ENCODE peak calls at places on chromosome 20, in six cellular contexts. R is RCC 7860; C is activated gamma-delta T cell treated with anti-CD3 and anti-CD28 coated beads, Interleukin-2, amount 50 U/mL, for 16 hours; U is HFF-Myc; H is T47D; D is Daoy. L is an unnamed sample.

GRCh38 chr20:57611605-57612311 is 8.5 kb downstream of the ZBP1 start:
- DNase-seq in R (no peak), C (no peak), U (no peak), H (no peak), D (no peak), L (no peak)

GRCh38 chr20:2146080-2146867 is 44.6 kb downstream of the STK35 start:
- DNase-seq in R (no peak), C (no peak), U (no peak), H (no peak), D (no peak), L (no peak)

GRCh38 chr20:33301192-33301930 is 18.3 kb downstream of the BPIFB1 start:
- DNase-seq in R (no peak), C (no peak), U (no peak), H (no peak), D (peak; percentile 18), L (no peak)

GRCh38 chr20:3163099-3164042 is 3.7 kb upstream of the FASTKD5 start:
- DNase-seq in R (no peak), C (no peak), U (no peak), H (no peak), D (no peak), L (no peak)

GRCh38 chr20:63087872-63088680 is 81.3 kb upstream of the BHLHE23 start:
- DNase-seq in R (no peak), C (no peak), U (no peak), H (no peak), D (no peak), L (no peak)

GRCh38 chr20:7667194-7667593 is 273.1 kb downstream of the HAO1 start:
- DNase-seq in R (no peak), C (no peak), U (no peak), H (no peak), D (no peak), L (no peak)

GRCh38 chr20:57582432-57583288 is 21.8 kb downstream of the PCK1 start:
- DNase-seq in R (no peak), C (no peak), U (no peak), H (no peak), D (peak; percentile 34), L (no peak)

GRCh38 chr20:14418441-14418840 is 81.0 kb upstream of the FLRT3 start:
- DNase-seq in R (no peak), C (no peak), U (no peak), H (no peak), D (no peak), L (no peak)

GRCh38 chr20:6866741-6867140 is 99.3 kb downstream of the BMP2 start:
- DNase-seq in R (peak; percentile 8), C (no peak), U (peak; percentile 32), H (no peak), D (no peak), L (no peak)

GRCh38 chr20:46801003-46801702 is 91.7 kb downstream of the SLC2A10 start:
- DNase-seq in R (no peak), C (no peak), U (no peak), H (no peak), D (no peak), L (no peak)

GRCh38 chr20:1707588-1708449 is 50.2 kb upstream of the SIRPG start:
- DNase-seq in R (no peak), C (no peak), U (no peak), H (no peak), D (no peak), L (no peak)

GRCh38 chr20:38751360-38751976 is 3.2 kb downstream of the ACTR5 start:
- DNase-seq in R (peak; percentile 26), C (no peak), U (no peak), H (peak; percentile 55), D (peak; percentile 9), L (no peak)

GRCh38 chr20:46699651-46700359 is 9.6 kb upstream of the SLC2A10 start:
- DNase-seq in R (no peak), C (no peak), U (no peak), H (no peak), D (peak; percentile 48), L (no peak)

GRCh38 chr20:10729785-10730184 is 56.0 kb upstream of the JAG1 start:
- DNase-seq in R (no peak), C (no peak), U (no peak), H (no peak), D (no peak), L (no peak)

GRCh38 chr20:39310363-39311037 is 348.4 kb downstream of the DHX35 start:
- DNase-seq in R (no peak), C (no peak), U (no peak), H (no peak), D (no peak), L (no peak)

GRCh38 chr20:59018817-59019216 is 412 bp upstream of the TUBB1 start:
- DNase-seq in R (no peak), C (no peak), U (no peak), H (no peak), D (no peak), L (no peak)

GRCh38 chr20:17189976-17190710 is 36.7 kb upstream of the PCSK2 start:
- DNase-seq in R (no peak), C (no peak), U (no peak), H (no peak), D (no peak), L (no peak)

GRCh38 chr20:63236116-63236837 is 572 bp downstream of the BIRC7 start:
- DNase-seq in R (no peak), C (no peak), U (no peak), H (no peak), D (no peak), L (no peak)

GRCh38 chr20:6265204-6265904 is 142.5 kb upstream of the FERMT1 start:
- DNase-seq in R (peak; percentile 44), C (no peak), U (peak; percentile 36), H (no peak), D (peak; percentile 27), L (no peak)

GRCh38 chr20:40536866-40537265 is 152.2 kb downstream of the MAFB start:
- DNase-seq in R (no peak), C (no peak), U (no peak), H (no peak), D (peak; percentile 10), L (no peak)

GRCh38 chr20:58705525-58705924 is 12.9 kb downstream of the NPEPL1 start:
- DNase-seq in R (no peak), C (no peak), U (no peak), H (no peak), D (no peak), L (no peak)

GRCh38 chr20:36135821-36136220 is 18.7 kb upstream of the EPB41L1 start:
- DNase-seq in R (no peak), C (no peak), U (no peak), H (no peak), D (no peak), L (no peak)

GRCh38 chr20:43571310-43571709 is 12.5 kb downstream of the SGK2 start:
- DNase-seq in R (no peak), C (no peak), U (no peak), H (no peak), D (no peak), L (no peak)

GRCh38 chr20:18663932-18664331 is 76.1 kb downstream of the DTD1 start:
- DNase-seq in R (no peak), C (no peak), U (no peak), H (no peak), D (no peak), L (no peak)

GRCh38 chr20:51680067-51680749 is 88.0 kb downstream of the ATP9A start:
- DNase-seq in R (no peak), C (no peak), U (no peak), H (no peak), D (no peak), L (no peak)

GRCh38 chr20:48164034-48164433 is 378.8 kb upstream of the SULF2 start:
- DNase-seq in R (no peak), C (no peak), U (no peak), H (no peak), D (no peak), L (no peak)

GRCh38 chr20:57082546-57082945 is 183.9 kb downstream of the BMP7 start:
- DNase-seq in R (no peak), C (no peak), U (no peak), H (no peak), D (no peak), L (no peak)

L was measured in stimulated activated CD8-positive, alpha-beta memory T cell treated with anti-CD3 and anti-CD28 coated beads, Interleukin-12 subunit alpha, Interleukin-12 subunit beta, amount 100 ng/mL, for 1 hour.